ENCODE peak calls at places on chromosomes 6 and 20, in six cellular contexts. One of them, this sample, is unnamed.

GRCh38 chr20:3251806-3252205 is 12.8 kb upstream of the SLC4A11 start:
- DNase-seq in H1: no peak
- DNase-seq in A549: no peak
- DNase-seq in endothelial cell of umbilical vein: no peak
- DNase-seq in WTC11: no peak
- DNase-seq in K562: no peak
- DNase-seq in this sample: no peak

GRCh38 chr20:23459431-23460112 is 6.9 kb upstream of the CST11 start:
- DNase-seq in K562: no peak
- DNase-seq in H1: no peak
- DNase-seq in A549: no peak
- DNase-seq in endothelial cell of umbilical vein: no peak
- DNase-seq in WTC11: no peak
- DNase-seq in this sample: no peak

GRCh38 chr20:64222273-64222672 is 33.3 kb upstream of the PCMTD2 start:
- DNase-seq in WTC11: no peak
- DNase-seq in A549: no peak
- DNase-seq in K562: no peak
- DNase-seq in endothelial cell of umbilical vein: no peak
- DNase-seq in H1: no peak
- DNase-seq in this sample: no peak

GRCh38 chr6:143248359-143248758 is 187.7 kb downstream of the AIG1 start:
- DNase-seq in K562: no peak
- DNase-seq in endothelial cell of umbilical vein: no peak
- DNase-seq in WTC11: no peak
- DNase-seq in H1: no peak
- DNase-seq in A549: no peak
- DNase-seq in this sample: no peak

GRCh38 chr20:44187054-44187762 is at the start of gene JPH2:
- DNase-seq in H1: no peak
- DNase-seq in A549: peak; percentile 58
- DNase-seq in endothelial cell of umbilical vein: no peak
- DNase-seq in WTC11: peak; percentile 74
- DNase-seq in K562: no peak
- DNase-seq in this sample: no peak

GRCh38 chr6:170285482-170285881 is 5.4 kb downstream of the DLL1 start:
- DNase-seq in endothelial cell of umbilical vein: no peak
- DNase-seq in A549: no peak
- DNase-seq in H1: no peak
- DNase-seq in K562: no peak
- DNase-seq in WTC11: no peak
- DNase-seq in this sample: no peak

GRCh38 chr6:25694366-25694765 is 42.4 kb downstream of the SCGN start:
- DNase-seq in A549: no peak
- DNase-seq in K562: no peak
- DNase-seq in WTC11: no peak
- DNase-seq in H1: no peak
- DNase-seq in endothelial cell of umbilical vein: no peak
- DNase-seq in this sample: no peak

GRCh38 chr20:56278205-56278604 is 29.7 kb downstream of the MC3R start:
- DNase-seq in endothelial cell of umbilical vein: no peak
- DNase-seq in WTC11: no peak
- DNase-seq in K562: no peak
- DNase-seq in H1: no peak
- DNase-seq in A549: no peak
- DNase-seq in this sample: no peak

GRCh38 chr6:130995783-130996447 is 67.1 kb downstream of the EPB41L2 start:
- DNase-seq in A549: no peak
- DNase-seq in K562: no peak
- DNase-seq in endothelial cell of umbilical vein: peak; percentile 40
- DNase-seq in WTC11: no peak
- DNase-seq in H1: no peak
- DNase-seq in this sample: no peak

DNA sequence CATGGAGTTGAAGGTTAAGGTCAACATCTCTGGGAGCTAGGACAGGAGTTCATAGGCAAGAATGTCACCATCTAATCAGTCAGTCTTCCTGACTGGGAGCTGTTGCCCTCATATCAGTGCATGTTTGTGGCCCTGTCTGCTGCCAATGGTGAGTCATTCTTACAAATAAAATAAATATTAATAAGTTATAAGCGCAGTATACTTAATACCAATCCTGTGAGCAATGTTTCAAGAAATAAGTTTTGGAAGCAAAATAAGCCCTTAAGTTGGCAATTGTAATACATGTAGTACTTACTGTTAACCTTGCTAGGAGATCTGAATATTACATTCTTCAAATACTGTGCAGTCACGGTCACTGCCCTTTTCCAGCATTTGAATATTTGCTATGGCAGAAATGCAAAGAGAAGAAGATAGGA is 20.2 kb upstream of the MDGA1 start:
- DNase-seq in WTC11: no peak
- DNase-seq in endothelial cell of umbilical vein: peak; percentile 61
- DNase-seq in A549: no peak
- DNase-seq in H1: no peak
- DNase-seq in K562: no peak
- DNase-seq in this sample: no peak
- TF ChIP-seq JUN in WTC11: no peak
- TF ChIP-seq JUN in endothelial cell of umbilical vein: no peak
- TF ChIP-seq JUN in A549: no peak
- TF ChIP-seq JUN in H1: no peak
- TF ChIP-seq JUN in K562: no peak
- TF ChIP-seq JUN in this sample: no peak

GRCh38 chr6:5723905-5724691 is 282.6 kb downstream of the NRN1 start:
- DNase-seq in WTC11: peak; percentile 28
- DNase-seq in endothelial cell of umbilical vein: no peak
- DNase-seq in H1: no peak
- DNase-seq in A549: no peak
- DNase-seq in K562: no peak
- DNase-seq in this sample: no peak
- TF ChIP-seq JUN in WTC11: no peak
- TF ChIP-seq JUN in endothelial cell of umbilical vein: no peak
- TF ChIP-seq JUN in H1: no peak
- TF ChIP-seq JUN in A549: no peak
- TF ChIP-seq JUN in K562: no peak
- TF ChIP-seq JUN in this sample: no peak

DNA sequence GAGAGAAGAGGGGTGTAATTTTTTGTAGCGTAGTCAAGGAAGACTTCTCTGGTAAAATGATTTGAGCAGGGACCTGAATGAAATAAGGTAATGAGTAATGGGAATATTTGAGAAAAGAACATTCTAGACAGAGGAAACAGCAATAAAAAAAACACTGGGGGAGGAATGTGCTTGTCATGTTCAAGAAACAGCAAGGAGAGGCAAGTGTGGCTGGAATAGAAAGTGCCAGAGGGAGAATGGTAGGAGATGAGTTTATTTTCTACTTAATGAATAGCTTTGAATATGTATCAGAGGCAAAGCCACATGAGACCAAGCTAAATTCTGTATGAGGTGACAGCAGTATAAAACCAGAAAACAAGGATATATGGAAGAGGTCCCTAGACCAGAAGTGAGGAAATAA is 170.1 kb downstream of the CDKAL1 start:
- DNase-seq in H1: no peak
- DNase-seq in A549: no peak
- DNase-seq in endothelial cell of umbilical vein: peak; percentile 6
- DNase-seq in K562: no peak
- DNase-seq in WTC11: no peak
- DNase-seq in this sample: no peak
- TF ChIP-seq JUN in H1: no peak
- TF ChIP-seq JUN in A549: no peak
- TF ChIP-seq JUN in endothelial cell of umbilical vein: no peak
- TF ChIP-seq JUN in K562: no peak
- TF ChIP-seq JUN in WTC11: no peak
- TF ChIP-seq JUN in this sample: no peak

GRCh38 chr20:33007376-33008335 is at the start of gene BPIFB2:
- DNase-seq in A549: no peak
- DNase-seq in endothelial cell of umbilical vein: no peak
- DNase-seq in WTC11: no peak
- DNase-seq in H1: no peak
- DNase-seq in K562: no peak
- DNase-seq in this sample: peak; percentile 97
- TF ChIP-seq JUN in A549: no peak
- TF ChIP-seq JUN in endothelial cell of umbilical vein: no peak
- TF ChIP-seq JUN in WTC11: no peak
- TF ChIP-seq JUN in H1: no peak
- TF ChIP-seq JUN in K562: no peak
- TF ChIP-seq JUN in this sample: no peak

DNA sequence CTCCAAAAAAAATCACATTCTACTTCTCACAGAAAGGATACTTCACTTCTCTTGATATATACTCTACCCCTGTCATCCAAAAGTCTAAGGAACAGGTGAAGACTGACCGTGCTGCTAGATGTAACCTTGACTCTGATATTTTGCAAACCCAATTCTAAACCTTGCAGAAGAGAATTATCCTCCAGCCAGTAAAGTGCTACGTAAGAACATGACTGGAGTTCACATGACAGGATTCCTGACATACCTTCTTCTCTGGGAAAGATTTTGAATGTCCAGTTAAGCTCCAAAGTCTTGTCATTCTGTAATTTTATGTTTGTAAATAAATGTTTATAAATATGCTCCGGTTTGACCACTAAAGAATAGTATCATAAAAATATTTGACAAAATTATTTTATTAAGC is 35.8 kb downstream of the BTBD9 start:
- DNase-seq in A549: no peak
- DNase-seq in endothelial cell of umbilical vein: no peak
- DNase-seq in WTC11: no peak
- DNase-seq in K562: no peak
- DNase-seq in H1: no peak
- DNase-seq in this sample: no peak
- TF ChIP-seq JUN in A549: no peak
- TF ChIP-seq JUN in endothelial cell of umbilical vein: no peak
- TF ChIP-seq JUN in WTC11: no peak
- TF ChIP-seq JUN in K562: no peak
- TF ChIP-seq JUN in H1: no peak
- TF ChIP-seq JUN in this sample: no peak

DNA sequence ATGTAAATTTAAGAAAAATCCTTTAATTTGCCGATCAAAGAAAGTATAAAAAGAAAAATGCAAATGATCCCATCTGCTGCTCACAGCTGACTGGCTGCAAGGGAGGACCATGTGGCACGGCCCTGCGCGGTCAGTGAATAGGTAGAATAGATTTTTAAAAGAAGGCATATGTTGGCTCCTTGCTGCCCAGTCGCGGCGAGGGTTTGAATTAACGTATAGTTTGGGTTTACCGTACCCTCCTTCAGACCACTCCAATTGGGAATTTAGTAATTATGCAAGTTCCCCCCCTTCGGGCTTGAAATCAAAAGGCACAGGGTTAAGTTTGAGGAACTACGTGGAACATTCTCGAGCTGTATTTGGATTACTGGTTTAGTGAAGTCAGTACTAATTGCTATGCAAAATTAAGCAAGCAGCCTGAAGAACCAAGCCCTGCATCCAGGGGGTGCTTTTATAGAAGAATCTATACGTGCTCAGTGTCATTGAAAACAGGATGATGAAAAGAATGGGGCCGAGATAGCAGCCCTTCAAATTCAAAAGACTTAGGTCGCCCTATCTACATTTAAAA is 1.1 kb upstream of the BEND3 start:
- DNase-seq in H1: peak; percentile 87
- DNase-seq in K562: peak; percentile 18
- DNase-seq in A549: no peak
- DNase-seq in WTC11: peak; percentile 52
- DNase-seq in endothelial cell of umbilical vein: peak; percentile 50
- DNase-seq in this sample: no peak
- TF ChIP-seq JUN in H1: no peak
- TF ChIP-seq JUN in K562: no peak
- TF ChIP-seq JUN in A549: no peak
- TF ChIP-seq JUN in WTC11: no peak
- TF ChIP-seq JUN in endothelial cell of umbilical vein: no peak
- TF ChIP-seq JUN in this sample: no peak

DNA sequence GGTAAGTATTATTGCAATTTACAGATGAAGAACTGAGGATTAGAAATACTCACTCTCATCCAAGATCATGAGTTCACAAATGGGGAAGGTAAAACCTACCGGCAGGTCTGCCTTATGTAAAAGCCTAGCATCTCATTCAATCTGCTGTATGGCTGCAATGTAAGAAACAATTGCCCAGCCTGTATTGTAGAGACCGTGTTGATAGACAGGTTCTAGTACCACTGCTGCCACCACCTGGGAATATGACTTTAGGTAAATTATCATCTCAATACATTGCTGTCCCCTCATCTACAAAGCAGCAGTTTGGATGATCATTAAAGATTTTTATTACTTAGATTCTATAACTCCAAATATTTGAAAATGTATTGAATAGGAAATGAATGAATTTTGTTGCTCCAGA is 23.3 kb upstream of the ARHGAP18 start:
- DNase-seq in A549: no peak
- DNase-seq in K562: no peak
- DNase-seq in WTC11: no peak
- DNase-seq in endothelial cell of umbilical vein: no peak
- DNase-seq in H1: no peak
- DNase-seq in this sample: peak; percentile 58
- TF ChIP-seq JUN in A549: no peak
- TF ChIP-seq JUN in K562: no peak
- TF ChIP-seq JUN in WTC11: no peak
- TF ChIP-seq JUN in endothelial cell of umbilical vein: no peak
- TF ChIP-seq JUN in H1: no peak
- TF ChIP-seq JUN in this sample: no peak

GRCh38 chr6:141105481-141105880 is 1027.2 kb upstream of the GJE1 start:
- DNase-seq in H1: peak; percentile 75
- DNase-seq in A549: no peak
- DNase-seq in WTC11: peak; percentile 59
- DNase-seq in endothelial cell of umbilical vein: no peak
- DNase-seq in K562: no peak
- DNase-seq in this sample: no peak
- TF ChIP-seq JUN in H1: peak; percentile 36
- TF ChIP-seq JUN in A549: no peak
- TF ChIP-seq JUN in WTC11: no peak
- TF ChIP-seq JUN in endothelial cell of umbilical vein: no peak
- TF ChIP-seq JUN in K562: no peak
- TF ChIP-seq JUN in this sample: no peak